ENCODE peak calls at places on chromosomes 3 and 15, in six cellular contexts. R is brain microvascular endothelial cell, Z is left cardiac atrium, Y is NCI-H2081, H is foreskin keratinocyte, P is NCI-H524. A is an unnamed sample.

GRCh38 chr3:72615182-72615581 is 233.1 kb downstream of the SHQ1 start:
- DNase-seq in R (no peak), Z (no peak), Y (no peak), H (no peak), P (no peak), A (no peak)

GRCh38 chr3:52297242-52298146 is 9.9 kb downstream of the GLYCTK start:
- DNase-seq in R (no peak), Z (no peak), Y (no peak), H (no peak), P (no peak), A (no peak)

GRCh38 chr3:41369838-41370237 is 170.5 kb downstream of the CTNNB1 start:
- DNase-seq in R (peak), Z (no peak), Y (no peak), H (no peak), P (peak), A (no peak)

GRCh38 chr3:116444819-116445290 is 432 bp downstream of the LSAMP start:
- DNase-seq in R (no peak), Z (peak), Y (peak), H (no peak), P (peak), A (peak)

GRCh38 chr3:76138921-76139320 is 353.6 kb upstream of the ZNF717 start:
- DNase-seq in R (peak), Z (no peak), Y (no peak), H (no peak), P (no peak), A (no peak)

GRCh38 chr15:100394726-100395125 is 53.0 kb upstream of the ADAMTS17 start:
- DNase-seq in R (no peak), Z (no peak), Y (no peak), H (no peak), P (no peak), A (no peak)

GRCh38 chr3:173732237-173732636 is 334.7 kb downstream of the NLGN1 start:
- DNase-seq in R (no peak), Z (no peak), Y (peak), H (no peak), P (peak), A (no peak)

GRCh38 chr3:113249111-113249510 is 37.8 kb downstream of the BOC start:
- DNase-seq in R (peak), Z (no peak), Y (no peak), H (peak), P (peak), A (peak)

GRCh38 chr15:90550919-90551318 is 21.2 kb downstream of the CRTC3 start:
- DNase-seq in R (no peak), Z (no peak), Y (no peak), H (peak), P (no peak), A (no peak)

GRCh38 chr3:160677459-160677901 is 520 bp downstream of the ARL14 start:
- DNase-seq in R (peak), Z (no peak), Y (no peak), H (peak), P (no peak), A (no peak)

GRCh38 chr15:64426845-64427465 is 33.4 kb upstream of the ZNF609 start:
- DNase-seq in R (no peak), Z (no peak), Y (peak), H (no peak), P (peak), A (peak)

GRCh38 chr3:176916777-176917176 is 280.5 kb downstream of the TBL1XR1 start:
- DNase-seq in R (no peak), Z (no peak), Y (peak), H (peak), P (no peak), A (no peak)

GRCh38 chr15:65641723-65642475 is 20.2 kb downstream of the SLC24A1 start:
- DNase-seq in R (no peak), Z (no peak), Y (no peak), H (no peak), P (peak), A (no peak)

GRCh38 chr15:96046620-96047240 is 283.8 kb upstream of the NR2F2 start:
- DNase-seq in R (no peak), Z (no peak), Y (no peak), H (no peak), P (no peak), A (no peak)

GRCh38 chr3:79339846-79340245 is 428.0 kb downstream of the ROBO1 start:
- DNase-seq in R (no peak), Z (no peak), Y (no peak), H (no peak), P (no peak), A (no peak)

GRCh38 chr15:80160570-80161156 is 7.9 kb downstream of the FAH start:
- DNase-seq in R (peak), Z (peak), Y (no peak), H (peak), P (no peak), A (peak)

GRCh38 chr15:23877502-23878412 is 190.7 kb upstream of the NDN start:
- DNase-seq in R (no peak), Z (peak), Y (peak), H (no peak), P (peak), A (no peak)

GRCh38 chr3:192901435-192901834 is 16.2 kb downstream of the MB21D2 start:
- DNase-seq in R (peak), Z (no peak), Y (no peak), H (peak), P (no peak), A (peak)

GRCh38 chr3:129184396-129184656 is 630 bp upstream of the CNBP start:
- DNase-seq in R (no peak), Z (peak), Y (peak), H (no peak), P (peak), A (no peak)

GRCh38 chr3:132723024-132723462 is 834 bp upstream of the NPHP3 start:
- DNase-seq in R (no peak), Z (no peak), Y (no peak), H (peak), P (no peak), A (no peak)

A was measured in fibroblast of the aortic adventitia.